ENCODE peak calls at places on chromosomes 5 and 9, in five cellular contexts. A, O, S, Z and R are unnamed samples.

GRCh38 chr9:122444366-122444765 is 33.4 kb downstream of the OR1J1 start:
- DNase-seq in A (no peak), O (no peak), S (peak), Z (peak), R (no peak)

GRCh38 chr9:82790868-82791267 is 272.1 kb downstream of the RASEF start:
- DNase-seq in A (no peak), O (no peak), S (no peak), Z (no peak), R (no peak)

GRCh38 chr5:159456722-159457462 is 126.6 kb upstream of the IL12B start:
- DNase-seq in A (no peak), O (no peak), S (no peak), Z (no peak), R (no peak)

GRCh38 chr9:27227192-27227591 is 69.8 kb downstream of the EQTN start:
- DNase-seq in A (no peak), O (no peak), S (no peak), Z (peak), R (no peak)

GRCh38 chr9:17216011-17216410 is 81.2 kb downstream of the CNTLN start:
- DNase-seq in A (no peak), O (no peak), S (no peak), Z (no peak), R (no peak)

GRCh38 chr5:112848116-112848811 is 12.8 kb upstream of the SRP19 start:
- DNase-seq in A (peak), O (peak), S (no peak), Z (peak), R (peak)

GRCh38 chr5:74630387-74631087 is 10.0 kb downstream of the ENC1 start:
- DNase-seq in A (no peak), O (no peak), S (no peak), Z (peak), R (no peak)

GRCh38 chr5:174773371-174773770 is 49.0 kb downstream of the MSX2 start:
- DNase-seq in A (no peak), O (no peak), S (no peak), Z (no peak), R (no peak)

GRCh38 chr5:145936401-145937131 is at the start of gene SH3RF2:
- DNase-seq in A (peak), O (peak), S (peak), Z (peak), R (no peak)